ENCODE peak calls at places on chromosomes 13 and 19, in nine cellular contexts. One of them, this sample, is unnamed.

GRCh38 chr19:3730457-3730958 is 22.3 kb downstream of the TJP3 start:
- DNase-seq in activated CD8-positive, alpha-beta memory T cell treated with anti-CD3 and anti-CD28 coated beads for 1 hour: no peak
- DNase-seq in astrocyte of the hippocampus: no peak
- DNase-seq in type B pancreatic cell: no peak
- DNase-seq in GM19239: no peak
- DNase-seq in stimulated activated CD8-positive, alpha-beta memory T cell treated with anti-CD3 and anti-CD28 coated beads, Interleukin-4, amount 100 ng/mL, for 48 hours: no peak
- DNase-seq in NCI-H1930: no peak
- DNase-seq in left cardiac atrium: no peak
- DNase-seq in fibroblast of the conjunctiva: no peak
- DNase-seq in this sample: no peak

GRCh38 chr13:91313103-91313502 is 34.4 kb upstream of the MIR17HG start:
- DNase-seq in activated CD8-positive, alpha-beta memory T cell treated with anti-CD3 and anti-CD28 coated beads for 1 hour: no peak
- DNase-seq in astrocyte of the hippocampus: peak
- DNase-seq in type B pancreatic cell: no peak
- DNase-seq in GM19239: no peak
- DNase-seq in stimulated activated CD8-positive, alpha-beta memory T cell treated with anti-CD3 and anti-CD28 coated beads, Interleukin-4, amount 100 ng/mL, for 48 hours: no peak
- DNase-seq in NCI-H1930: no peak
- DNase-seq in left cardiac atrium: no peak
- DNase-seq in fibroblast of the conjunctiva: no peak
- DNase-seq in this sample: peak

GRCh38 chr13:99257291-99257690 is 888 bp downstream of the GPR18 start:
- DNase-seq in activated CD8-positive, alpha-beta memory T cell treated with anti-CD3 and anti-CD28 coated beads for 1 hour: no peak
- DNase-seq in astrocyte of the hippocampus: no peak
- DNase-seq in type B pancreatic cell: no peak
- DNase-seq in GM19239: no peak
- DNase-seq in stimulated activated CD8-positive, alpha-beta memory T cell treated with anti-CD3 and anti-CD28 coated beads, Interleukin-4, amount 100 ng/mL, for 48 hours: no peak
- DNase-seq in NCI-H1930: no peak
- DNase-seq in left cardiac atrium: no peak
- DNase-seq in fibroblast of the conjunctiva: no peak
- DNase-seq in this sample: no peak

GRCh38 chr13:75643182-75643581 is 7.1 kb downstream of the LMO7 start:
- DNase-seq in activated CD8-positive, alpha-beta memory T cell treated with anti-CD3 and anti-CD28 coated beads for 1 hour: no peak
- DNase-seq in astrocyte of the hippocampus: no peak
- DNase-seq in type B pancreatic cell: no peak
- DNase-seq in GM19239: no peak
- DNase-seq in stimulated activated CD8-positive, alpha-beta memory T cell treated with anti-CD3 and anti-CD28 coated beads, Interleukin-4, amount 100 ng/mL, for 48 hours: no peak
- DNase-seq in NCI-H1930: no peak
- DNase-seq in left cardiac atrium: no peak
- DNase-seq in fibroblast of the conjunctiva: no peak
- DNase-seq in this sample: no peak

GRCh38 chr19:31629936-31630335 is 280.7 kb upstream of the TSHZ3 start:
- DNase-seq in activated CD8-positive, alpha-beta memory T cell treated with anti-CD3 and anti-CD28 coated beads for 1 hour: no peak
- DNase-seq in astrocyte of the hippocampus: no peak
- DNase-seq in type B pancreatic cell: peak
- DNase-seq in GM19239: no peak
- DNase-seq in stimulated activated CD8-positive, alpha-beta memory T cell treated with anti-CD3 and anti-CD28 coated beads, Interleukin-4, amount 100 ng/mL, for 48 hours: no peak
- DNase-seq in NCI-H1930: no peak
- DNase-seq in left cardiac atrium: no peak
- DNase-seq in fibroblast of the conjunctiva: no peak
- DNase-seq in this sample: no peak

GRCh38 chr19:46198756-46199155 is 30.8 kb upstream of the IGFL1 start:
- DNase-seq in activated CD8-positive, alpha-beta memory T cell treated with anti-CD3 and anti-CD28 coated beads for 1 hour: no peak
- DNase-seq in astrocyte of the hippocampus: peak
- DNase-seq in type B pancreatic cell: no peak
- DNase-seq in GM19239: no peak
- DNase-seq in stimulated activated CD8-positive, alpha-beta memory T cell treated with anti-CD3 and anti-CD28 coated beads, Interleukin-4, amount 100 ng/mL, for 48 hours: no peak
- DNase-seq in NCI-H1930: no peak
- DNase-seq in left cardiac atrium: no peak
- DNase-seq in fibroblast of the conjunctiva: no peak
- DNase-seq in this sample: peak

GRCh38 chr19:50167314-50167721 is 4.2 kb upstream of the IZUMO2 start:
- DNase-seq in activated CD8-positive, alpha-beta memory T cell treated with anti-CD3 and anti-CD28 coated beads for 1 hour: no peak
- DNase-seq in astrocyte of the hippocampus: peak
- DNase-seq in type B pancreatic cell: no peak
- DNase-seq in GM19239: no peak
- DNase-seq in stimulated activated CD8-positive, alpha-beta memory T cell treated with anti-CD3 and anti-CD28 coated beads, Interleukin-4, amount 100 ng/mL, for 48 hours: no peak
- DNase-seq in NCI-H1930: no peak
- DNase-seq in left cardiac atrium: no peak
- DNase-seq in fibroblast of the conjunctiva: no peak
- DNase-seq in this sample: peak

GRCh38 chr19:18436651-18437478 is 1.1 kb downstream of the ISYNA1 start:
- DNase-seq in activated CD8-positive, alpha-beta memory T cell treated with anti-CD3 and anti-CD28 coated beads for 1 hour: peak
- DNase-seq in astrocyte of the hippocampus: peak
- DNase-seq in type B pancreatic cell: peak
- DNase-seq in GM19239: peak
- DNase-seq in stimulated activated CD8-positive, alpha-beta memory T cell treated with anti-CD3 and anti-CD28 coated beads, Interleukin-4, amount 100 ng/mL, for 48 hours: peak
- DNase-seq in NCI-H1930: peak
- DNase-seq in left cardiac atrium: peak
- DNase-seq in fibroblast of the conjunctiva: no peak
- DNase-seq in this sample: peak

GRCh38 chr13:87884874-87885273 is 213.7 kb downstream of the SLITRK5 start:
- DNase-seq in activated CD8-positive, alpha-beta memory T cell treated with anti-CD3 and anti-CD28 coated beads for 1 hour: no peak
- DNase-seq in astrocyte of the hippocampus: peak
- DNase-seq in type B pancreatic cell: no peak
- DNase-seq in GM19239: no peak
- DNase-seq in stimulated activated CD8-positive, alpha-beta memory T cell treated with anti-CD3 and anti-CD28 coated beads, Interleukin-4, amount 100 ng/mL, for 48 hours: no peak
- DNase-seq in NCI-H1930: no peak
- DNase-seq in left cardiac atrium: no peak
- DNase-seq in fibroblast of the conjunctiva: no peak
- DNase-seq in this sample: peak

GRCh38 chr13:65613004-65613403 is 1617.1 kb downstream of the PCDH9 start:
- DNase-seq in activated CD8-positive, alpha-beta memory T cell treated with anti-CD3 and anti-CD28 coated beads for 1 hour: no peak
- DNase-seq in astrocyte of the hippocampus: no peak
- DNase-seq in type B pancreatic cell: no peak
- DNase-seq in GM19239: no peak
- DNase-seq in stimulated activated CD8-positive, alpha-beta memory T cell treated with anti-CD3 and anti-CD28 coated beads, Interleukin-4, amount 100 ng/mL, for 48 hours: no peak
- DNase-seq in NCI-H1930: no peak
- DNase-seq in left cardiac atrium: no peak
- DNase-seq in fibroblast of the conjunctiva: no peak
- DNase-seq in this sample: no peak

GRCh38 chr19:13054605-13055212 is 47.9 kb downstream of the LYL1 start:
- DNase-seq in activated CD8-positive, alpha-beta memory T cell treated with anti-CD3 and anti-CD28 coated beads for 1 hour: no peak
- DNase-seq in astrocyte of the hippocampus: peak
- DNase-seq in type B pancreatic cell: no peak
- DNase-seq in GM19239: no peak
- DNase-seq in stimulated activated CD8-positive, alpha-beta memory T cell treated with anti-CD3 and anti-CD28 coated beads, Interleukin-4, amount 100 ng/mL, for 48 hours: no peak
- DNase-seq in NCI-H1930: no peak
- DNase-seq in left cardiac atrium: peak
- DNase-seq in fibroblast of the conjunctiva: no peak
- DNase-seq in this sample: no peak

GRCh38 chr13:76638882-76639281 is 247.3 kb downstream of the KCTD12 start:
- DNase-seq in activated CD8-positive, alpha-beta memory T cell treated with anti-CD3 and anti-CD28 coated beads for 1 hour: no peak
- DNase-seq in astrocyte of the hippocampus: no peak
- DNase-seq in type B pancreatic cell: no peak
- DNase-seq in GM19239: no peak
- DNase-seq in stimulated activated CD8-positive, alpha-beta memory T cell treated with anti-CD3 and anti-CD28 coated beads, Interleukin-4, amount 100 ng/mL, for 48 hours: no peak
- DNase-seq in NCI-H1930: no peak
- DNase-seq in left cardiac atrium: no peak
- DNase-seq in fibroblast of the conjunctiva: no peak
- DNase-seq in this sample: peak

GRCh38 chr13:103466761-103467160 is 400.5 kb upstream of the SLC10A2 start:
- DNase-seq in activated CD8-positive, alpha-beta memory T cell treated with anti-CD3 and anti-CD28 coated beads for 1 hour: no peak
- DNase-seq in astrocyte of the hippocampus: no peak
- DNase-seq in type B pancreatic cell: no peak
- DNase-seq in GM19239: no peak
- DNase-seq in stimulated activated CD8-positive, alpha-beta memory T cell treated with anti-CD3 and anti-CD28 coated beads, Interleukin-4, amount 100 ng/mL, for 48 hours: no peak
- DNase-seq in NCI-H1930: no peak
- DNase-seq in left cardiac atrium: no peak
- DNase-seq in fibroblast of the conjunctiva: no peak
- DNase-seq in this sample: no peak

GRCh38 chr13:71977028-71977427 is 110.0 kb upstream of the DACH1 start:
- DNase-seq in activated CD8-positive, alpha-beta memory T cell treated with anti-CD3 and anti-CD28 coated beads for 1 hour: no peak
- DNase-seq in astrocyte of the hippocampus: no peak
- DNase-seq in type B pancreatic cell: no peak
- DNase-seq in GM19239: no peak
- DNase-seq in stimulated activated CD8-positive, alpha-beta memory T cell treated with anti-CD3 and anti-CD28 coated beads, Interleukin-4, amount 100 ng/mL, for 48 hours: no peak
- DNase-seq in NCI-H1930: no peak
- DNase-seq in left cardiac atrium: no peak
- DNase-seq in fibroblast of the conjunctiva: no peak
- DNase-seq in this sample: no peak

GRCh38 chr19:22918221-22918620 is 84.8 kb downstream of the ZNF728 start:
- DNase-seq in activated CD8-positive, alpha-beta memory T cell treated with anti-CD3 and anti-CD28 coated beads for 1 hour: no peak
- DNase-seq in astrocyte of the hippocampus: no peak
- DNase-seq in type B pancreatic cell: no peak
- DNase-seq in GM19239: no peak
- DNase-seq in stimulated activated CD8-positive, alpha-beta memory T cell treated with anti-CD3 and anti-CD28 coated beads, Interleukin-4, amount 100 ng/mL, for 48 hours: no peak
- DNase-seq in NCI-H1930: no peak
- DNase-seq in left cardiac atrium: no peak
- DNase-seq in fibroblast of the conjunctiva: no peak
- DNase-seq in this sample: no peak

GRCh38 chr19:32744555-32745325 is 25.2 kb downstream of the TDRD12 start:
- DNase-seq in activated CD8-positive, alpha-beta memory T cell treated with anti-CD3 and anti-CD28 coated beads for 1 hour: no peak
- DNase-seq in astrocyte of the hippocampus: no peak
- DNase-seq in type B pancreatic cell: peak
- DNase-seq in GM19239: no peak
- DNase-seq in stimulated activated CD8-positive, alpha-beta memory T cell treated with anti-CD3 and anti-CD28 coated beads, Interleukin-4, amount 100 ng/mL, for 48 hours: no peak
- DNase-seq in NCI-H1930: no peak
- DNase-seq in left cardiac atrium: no peak
- DNase-seq in fibroblast of the conjunctiva: no peak
- DNase-seq in this sample: no peak

GRCh38 chr13:21476893-21477472 is 17.9 kb upstream of the ZDHHC20 start:
- DNase-seq in activated CD8-positive, alpha-beta memory T cell treated with anti-CD3 and anti-CD28 coated beads for 1 hour: peak
- DNase-seq in astrocyte of the hippocampus: peak
- DNase-seq in type B pancreatic cell: peak
- DNase-seq in GM19239: peak
- DNase-seq in stimulated activated CD8-positive, alpha-beta memory T cell treated with anti-CD3 and anti-CD28 coated beads, Interleukin-4, amount 100 ng/mL, for 48 hours: peak
- DNase-seq in NCI-H1930: peak
- DNase-seq in left cardiac atrium: peak
- DNase-seq in fibroblast of the conjunctiva: peak
- DNase-seq in this sample: peak

GRCh38 chr13:114145256-114145655 is 12.8 kb upstream of the RASA3 start:
- DNase-seq in activated CD8-positive, alpha-beta memory T cell treated with anti-CD3 and anti-CD28 coated beads for 1 hour: no peak
- DNase-seq in astrocyte of the hippocampus: no peak
- DNase-seq in type B pancreatic cell: no peak
- DNase-seq in GM19239: no peak
- DNase-seq in stimulated activated CD8-positive, alpha-beta memory T cell treated with anti-CD3 and anti-CD28 coated beads, Interleukin-4, amount 100 ng/mL, for 48 hours: peak
- DNase-seq in NCI-H1930: no peak
- DNase-seq in left cardiac atrium: no peak
- DNase-seq in fibroblast of the conjunctiva: no peak
- DNase-seq in this sample: no peak

GRCh38 chr19:6108721-6109633 is 1.3 kb downstream of the RFX2 start:
- DNase-seq in activated CD8-positive, alpha-beta memory T cell treated with anti-CD3 and anti-CD28 coated beads for 1 hour: peak
- DNase-seq in astrocyte of the hippocampus: peak
- DNase-seq in type B pancreatic cell: no peak
- DNase-seq in GM19239: no peak
- DNase-seq in stimulated activated CD8-positive, alpha-beta memory T cell treated with anti-CD3 and anti-CD28 coated beads, Interleukin-4, amount 100 ng/mL, for 48 hours: peak
- DNase-seq in NCI-H1930: no peak
- DNase-seq in left cardiac atrium: peak
- DNase-seq in fibroblast of the conjunctiva: no peak
- DNase-seq in this sample: peak

GRCh38 chr19:1001538-1002166 is 1.4 kb downstream of the GRIN3B start:
- DNase-seq in activated CD8-positive, alpha-beta memory T cell treated with anti-CD3 and anti-CD28 coated beads for 1 hour: peak
- DNase-seq in astrocyte of the hippocampus: peak
- DNase-seq in type B pancreatic cell: no peak
- DNase-seq in GM19239: peak
- DNase-seq in stimulated activated CD8-positive, alpha-beta memory T cell treated with anti-CD3 and anti-CD28 coated beads, Interleukin-4, amount 100 ng/mL, for 48 hours: peak
- DNase-seq in NCI-H1930: peak
- DNase-seq in left cardiac atrium: no peak
- DNase-seq in fibroblast of the conjunctiva: no peak
- DNase-seq in this sample: no peak

GRCh38 chr13:19152403-19152802 is 29.2 kb downstream of the TUBA3C start:
- DNase-seq in activated CD8-positive, alpha-beta memory T cell treated with anti-CD3 and anti-CD28 coated beads for 1 hour: no peak
- DNase-seq in astrocyte of the hippocampus: no peak
- DNase-seq in type B pancreatic cell: no peak
- DNase-seq in GM19239: no peak
- DNase-seq in stimulated activated CD8-positive, alpha-beta memory T cell treated with anti-CD3 and anti-CD28 coated beads, Interleukin-4, amount 100 ng/mL, for 48 hours: no peak
- DNase-seq in NCI-H1930: no peak
- DNase-seq in left cardiac atrium: no peak
- DNase-seq in fibroblast of the conjunctiva: no peak
- DNase-seq in this sample: no peak

GRCh38 chr19:3982701-3983541 is 2.3 kb downstream of the EEF2 start:
- DNase-seq in activated CD8-positive, alpha-beta memory T cell treated with anti-CD3 and anti-CD28 coated beads for 1 hour: no peak
- DNase-seq in astrocyte of the hippocampus: peak
- DNase-seq in type B pancreatic cell: no peak
- DNase-seq in GM19239: no peak
- DNase-seq in stimulated activated CD8-positive, alpha-beta memory T cell treated with anti-CD3 and anti-CD28 coated beads, Interleukin-4, amount 100 ng/mL, for 48 hours: peak
- DNase-seq in NCI-H1930: no peak
- DNase-seq in left cardiac atrium: no peak
- DNase-seq in fibroblast of the conjunctiva: no peak
- DNase-seq in this sample: peak

GRCh38 chr19:11894851-11895250 is 7.3 kb downstream of the ZNF69 start:
- DNase-seq in activated CD8-positive, alpha-beta memory T cell treated with anti-CD3 and anti-CD28 coated beads for 1 hour: no peak
- DNase-seq in astrocyte of the hippocampus: no peak
- DNase-seq in type B pancreatic cell: no peak
- DNase-seq in GM19239: no peak
- DNase-seq in stimulated activated CD8-positive, alpha-beta memory T cell treated with anti-CD3 and anti-CD28 coated beads, Interleukin-4, amount 100 ng/mL, for 48 hours: no peak
- DNase-seq in NCI-H1930: no peak
- DNase-seq in left cardiac atrium: no peak
- DNase-seq in fibroblast of the conjunctiva: no peak
- DNase-seq in this sample: no peak

GRCh38 chr13:39266426-39266825 is 228.2 kb downstream of the NHLRC3 start:
- DNase-seq in activated CD8-positive, alpha-beta memory T cell treated with anti-CD3 and anti-CD28 coated beads for 1 hour: no peak
- DNase-seq in astrocyte of the hippocampus: no peak
- DNase-seq in type B pancreatic cell: no peak
- DNase-seq in GM19239: no peak
- DNase-seq in stimulated activated CD8-positive, alpha-beta memory T cell treated with anti-CD3 and anti-CD28 coated beads, Interleukin-4, amount 100 ng/mL, for 48 hours: no peak
- DNase-seq in NCI-H1930: no peak
- DNase-seq in left cardiac atrium: no peak
- DNase-seq in fibroblast of the conjunctiva: no peak
- DNase-seq in this sample: peak

GRCh38 chr13:76816394-76816793 is 69.8 kb downstream of the KCTD12 start:
- DNase-seq in activated CD8-positive, alpha-beta memory T cell treated with anti-CD3 and anti-CD28 coated beads for 1 hour: no peak
- DNase-seq in astrocyte of the hippocampus: no peak
- DNase-seq in type B pancreatic cell: no peak
- DNase-seq in GM19239: no peak
- DNase-seq in stimulated activated CD8-positive, alpha-beta memory T cell treated with anti-CD3 and anti-CD28 coated beads, Interleukin-4, amount 100 ng/mL, for 48 hours: no peak
- DNase-seq in NCI-H1930: no peak
- DNase-seq in left cardiac atrium: no peak
- DNase-seq in fibroblast of the conjunctiva: no peak
- DNase-seq in this sample: no peak

GRCh38 chr13:40776681-40777165 is 5.7 kb upstream of the MRPS31 start:
- DNase-seq in activated CD8-positive, alpha-beta memory T cell treated with anti-CD3 and anti-CD28 coated beads for 1 hour: peak
- DNase-seq in astrocyte of the hippocampus: peak
- DNase-seq in type B pancreatic cell: no peak
- DNase-seq in GM19239: no peak
- DNase-seq in stimulated activated CD8-positive, alpha-beta memory T cell treated with anti-CD3 and anti-CD28 coated beads, Interleukin-4, amount 100 ng/mL, for 48 hours: peak
- DNase-seq in NCI-H1930: no peak
- DNase-seq in left cardiac atrium: peak
- DNase-seq in fibroblast of the conjunctiva: no peak
- DNase-seq in this sample: peak

GRCh38 chr19:52138614-52139290 is 986 bp downstream of the ZNF616 start:
- DNase-seq in activated CD8-positive, alpha-beta memory T cell treated with anti-CD3 and anti-CD28 coated beads for 1 hour: no peak
- DNase-seq in astrocyte of the hippocampus: peak
- DNase-seq in type B pancreatic cell: no peak
- DNase-seq in GM19239: peak
- DNase-seq in stimulated activated CD8-positive, alpha-beta memory T cell treated with anti-CD3 and anti-CD28 coated beads, Interleukin-4, amount 100 ng/mL, for 48 hours: peak
- DNase-seq in NCI-H1930: no peak
- DNase-seq in left cardiac atrium: peak
- DNase-seq in fibroblast of the conjunctiva: no peak
- DNase-seq in this sample: peak

GRCh38 chr13:112793545-112794445 is 104.0 kb downstream of the ATP11A start:
- DNase-seq in activated CD8-positive, alpha-beta memory T cell treated with anti-CD3 and anti-CD28 coated beads for 1 hour: no peak
- DNase-seq in astrocyte of the hippocampus: no peak
- DNase-seq in type B pancreatic cell: peak
- DNase-seq in GM19239: no peak
- DNase-seq in stimulated activated CD8-positive, alpha-beta memory T cell treated with anti-CD3 and anti-CD28 coated beads, Interleukin-4, amount 100 ng/mL, for 48 hours: no peak
- DNase-seq in NCI-H1930: no peak
- DNase-seq in left cardiac atrium: no peak
- DNase-seq in fibroblast of the conjunctiva: no peak
- DNase-seq in this sample: no peak

This sample was measured in M059J.